ENCODE peak calls at places on chromosomes 1 and 21, in five cellular contexts. L is tibial artery, I is left ventricle myocardium inferior, V is right atrium auricular region, U is ascending aorta. S is an unnamed sample. For H3K4me1 and H3K9me3, the result is how much of the 10 kb centered on the place peaks cover.

GRCh38 chr1:225987491-225988316 is 11.4 kb downstream of the SDE2 start:
- DNase-seq in L (no peak), I (no peak), V (no peak), U (no peak), S (no peak)

GRCh38 chr21:27258756-27259429 is 292.0 kb upstream of the ADAMTS5 start:
- DNase-seq in I (no peak), L (no peak), V (no peak), U (no peak), S (no peak)

GRCh38 chr1:14910947-14911721 is 242.4 kb upstream of the TMEM51 start:
- DNase-seq in V (no peak), U (no peak), I (no peak), L (no peak), S (no peak)

GRCh38 chr1:221573727-221574126 is 168.2 kb downstream of the DUSP10 start:
- DNase-seq in V (no peak), I (peak), U (no peak), L (no peak), S (peak)

GRCh38 chr1:155326020-155326526 is 5.4 kb downstream of the RUSC1 start:
- DNase-seq in V (no peak), U (no peak), L (no peak), I (no peak), S (no peak)

GRCh38 chr1:165898837-165899236 is 71.4 kb downstream of the UCK2 start:
- DNase-seq in V (no peak), L (peak), U (peak), I (no peak), S (no peak)

GRCh38 chr1:172530000-172530399 is 3.0 kb upstream of the SUCO start:
- DNase-seq in U (no peak), V (no peak), I (no peak), L (no peak), S (no peak)

GRCh38 chr21:16455978-16456377 is 726.2 kb downstream of the USP25 start:
- DNase-seq in L (no peak), I (no peak), U (no peak), V (no peak), S (peak)

GRCh38 chr1:169060010-169060722 is 46.3 kb upstream of the ATP1B1 start:
- DNase-seq in I (no peak), V (no peak), U (no peak), L (no peak), S (no peak)

GRCh38 chr1:21406659-21407058 is 33.3 kb upstream of the NBPF3 start:
- DNase-seq in U (no peak), I (no peak), L (no peak), V (no peak), S (no peak)

GRCh38 chr1:16903458-16903796 is 7.6 kb downstream of the RNU1-2 start:
- DNase-seq in I (no peak), L (no peak), V (no peak), U (no peak), S (no peak)

GRCh38 chr1:173527151-173527826 is 50.2 kb downstream of the PRDX6 start:
- DNase-seq in I (no peak), U (no peak), V (peak), L (peak), S (peak)

GRCh38 chr1:186680031-186681012 is at the start of gene PTGS2:
- DNase-seq in V (peak), L (peak), U (peak), I (peak), S (peak)

GRCh38 chr1:228865613-228866320 is 130.5 kb downstream of the RHOU start:
- DNase-seq in I (no peak), L (no peak), U (no peak), V (no peak), S (no peak)

GRCh38 chr1:40692429-40692905 is 963 bp downstream of the NFYC start:
- DNase-seq in U (peak), I (no peak), L (no peak), V (peak), S (no peak)

GRCh38 chr1:48776400-48777218 is at the start of gene BEND5:
- DNase-seq in L (peak), U (peak), V (no peak), I (peak), S (peak)

GRCh38 chr21:15701845-15702244 is 27.9 kb upstream of the USP25 start:
- DNase-seq in L (no peak), I (no peak), U (no peak), V (no peak), S (no peak)

GRCh38 chr1:28577052-28577678 is 14.9 kb upstream of the RAB42 start:
- DNase-seq in I (no peak), U (no peak), L (no peak), V (no peak), S (no peak)

GRCh38 chr1:86846166-86846647 is 67.7 kb downstream of the SELENOF start:
- DNase-seq in L (no peak), U (no peak), V (no peak), I (no peak), S (no peak)

GRCh38 chr1:230312676-230313075 is 113.5 kb downstream of the PGBD5 start:
- DNase-seq in V (no peak), U (no peak), L (no peak), I (no peak), S (no peak)

GRCh38 chr1:18325151-18325550 is 155.6 kb upstream of the KLHDC7A start:
- DNase-seq in I (no peak), L (no peak), U (no peak), V (no peak), S (no peak)

GRCh38 chr1:197774691-197775281 is 494 bp downstream of the DENND1B start:
- DNase-seq in V (no peak), L (peak), I (no peak), U (peak), S (peak)

GRCh38 chr1:43000271-43000670 is 41.6 kb upstream of the SLC2A1 start:
- DNase-seq in V (no peak), U (no peak), L (no peak), I (no peak), S (no peak)

GRCh38 chr1:42993631-42994121 is 35.0 kb upstream of the SLC2A1 start:
- DNase-seq in I (peak), L (peak), V (no peak), U (no peak), S (peak)

GRCh38 chr1:42999308-42999707 is 40.6 kb upstream of the SLC2A1 start:
- DNase-seq in U (no peak), L (no peak), V (no peak), I (no peak), S (no peak)

GRCh38 chr1:42998381-42998780 is 39.7 kb upstream of the SLC2A1 start:
- DNase-seq in V (no peak), I (no peak), U (no peak), L (no peak), S (no peak)

DNA sequence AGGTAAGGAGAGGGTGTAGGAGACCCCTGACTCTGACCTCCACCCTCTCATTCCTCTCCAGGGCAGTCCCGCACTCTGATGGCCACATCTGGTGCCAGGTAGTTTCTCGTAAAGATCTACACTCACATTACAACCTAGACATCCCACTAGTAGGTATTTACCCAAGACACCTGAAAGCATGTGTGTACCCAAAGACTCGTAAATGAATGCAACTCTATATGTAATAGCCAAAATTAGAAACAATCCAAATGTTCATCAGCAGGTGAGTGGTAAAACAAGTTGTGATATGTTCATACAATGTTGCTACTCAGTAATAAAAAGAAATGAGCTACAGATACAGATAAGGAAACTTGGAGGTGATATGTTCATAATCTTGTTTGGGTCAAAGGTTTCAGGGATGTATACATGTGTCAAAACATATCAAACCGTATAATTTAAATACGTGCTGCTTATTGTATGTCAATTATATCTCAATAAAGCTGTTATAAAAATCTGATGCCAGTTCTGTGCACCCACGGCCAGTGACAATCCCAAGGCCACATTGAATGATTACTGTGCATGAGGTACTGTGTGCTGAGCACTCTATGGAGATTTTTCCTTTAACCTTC is 37.8 kb upstream of the SLC2A1 start:
- DNase-seq in U (no peak), I (no peak), V (no peak), L (no peak), S (no peak)
- H3K4me3 ChIP-seq in U (no peak), I (no peak), V (no peak), L (no peak), S (no peak)

GRCh38 chr1:52057245-52057644 is 1.1 kb downstream of the BTF3L4 start:
- DNase-seq in L (no peak), V (no peak), I (no peak), U (no peak), S (no peak)

GRCh38 chr1:52056937-52057231 is 789 bp downstream of the BTF3L4 start:
- DNase-seq in L (no peak), V (no peak), I (no peak), U (no peak), S (no peak)

GRCh38 chr1:52056110-52056936 is at the start of gene BTF3L4:
- DNase-seq in I (peak), U (peak), V (peak), L (peak), S (peak)

GRCh38 chr1:52059326-52059725 is 3.2 kb downstream of the BTF3L4 start:
- DNase-seq in I (no peak), U (no peak), V (no peak), L (no peak), S (no peak)

DNA sequence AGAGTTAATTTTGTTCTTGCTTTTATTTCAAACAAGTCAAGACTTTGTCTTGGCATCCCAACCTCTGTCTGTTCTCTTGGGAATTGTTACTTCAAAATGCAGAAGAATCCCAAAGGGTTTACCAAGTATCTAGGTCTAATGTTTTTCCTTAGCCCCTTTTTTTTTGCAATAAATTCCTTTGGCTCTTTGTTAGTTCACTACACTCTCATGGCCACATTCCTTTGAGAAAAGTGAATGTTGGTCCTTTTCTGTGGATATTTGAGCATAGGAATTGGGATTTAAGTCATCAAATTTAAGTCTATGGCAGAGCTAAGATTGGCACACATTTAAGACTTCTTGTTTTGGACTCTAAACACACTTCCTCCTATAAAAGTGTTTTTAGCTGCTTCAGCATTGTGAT is 1.8 kb downstream of the BTF3L4 start:
- DNase-seq in L (no peak), V (no peak), U (no peak), I (no peak), S (no peak)
- H3K4me1 ChIP-seq in L (under half), V (under half), U (under half), I (half or more), S (under half)

GRCh38 chr1:246987083-246987690 is 20.7 kb downstream of the ZNF695 start:
- DNase-seq in U (no peak), L (no peak), I (no peak), V (no peak), S (no peak)
- H3K9me3 ChIP-seq in U (half or more), L (half or more), I (half or more), V (half or more), S (under half)

DNA sequence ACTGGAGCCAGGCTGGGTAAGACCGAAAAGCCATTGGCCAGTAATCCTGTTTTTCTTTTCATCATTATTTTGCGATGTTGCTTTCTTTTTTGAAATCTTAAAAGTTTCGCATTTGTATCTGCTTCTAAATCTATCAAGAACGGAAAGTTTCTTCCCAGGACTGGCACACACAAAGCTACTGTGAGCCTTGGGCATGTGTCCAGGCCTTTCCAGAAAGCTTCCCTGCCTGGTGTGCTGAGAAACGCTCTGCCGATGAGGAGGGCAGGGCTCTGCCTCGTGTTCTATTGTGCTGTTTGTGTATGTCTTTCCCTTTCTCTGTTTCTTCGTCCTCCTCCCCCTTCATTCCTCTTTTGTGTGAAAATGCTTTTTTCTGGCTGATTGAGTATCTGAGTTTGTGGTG is 72.4 kb downstream of the RGL1 start:
- DNase-seq in I (peak), V (no peak), L (peak), U (peak), S (peak)
- H3K4me3 ChIP-seq in I (peak), V (no peak), L (peak), U (peak), S (peak)

GRCh38 chr1:32351077-32351858 is 11.0 kb downstream of the FAM229A start:
- DNase-seq in I (peak), V (peak), U (peak), L (peak), S (peak)
- H3K4me1 ChIP-seq in I (half or more), V (under half), U (under half), L (under half), S (under half)

DNA sequence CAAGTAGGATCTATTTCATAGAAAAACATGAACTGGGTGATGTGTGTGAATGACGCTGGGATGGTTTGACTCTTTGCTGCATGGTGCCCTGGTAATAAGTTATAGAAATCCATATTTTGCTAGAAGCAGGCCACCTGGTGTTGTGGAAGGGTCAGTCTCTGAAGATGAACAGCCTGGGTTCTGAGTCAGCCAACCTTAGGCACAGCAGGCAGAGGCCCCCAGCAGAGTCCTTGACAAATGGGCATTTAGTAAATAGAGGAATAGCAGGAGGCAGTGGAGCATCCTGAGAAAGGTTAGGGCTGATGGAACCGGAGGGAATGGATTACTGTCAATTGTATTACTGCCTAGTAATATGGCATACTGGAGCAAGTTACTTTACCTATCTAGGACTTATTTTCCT is 20.9 kb downstream of the FGGY start:
- DNase-seq in U (no peak), I (no peak), V (no peak), L (no peak), S (no peak)
- H3K9me3 ChIP-seq in U (under half), I (under half), V (under half), L (under half), S (under half)